ENCODE peak calls at places on chromosomes 16 and 17, in four cellular contexts. O is GM23338, F is endothelial cell of umbilical vein, Y is H1. L is an unnamed sample.
A peak's percentile ranks its signal among the peaks of the same experiment; 100 is the strongest.

GRCh38 chr16:21233521-21234150 is at the start of gene ANKS4B:
- DNase-seq in O (no peak), F (no peak), Y (peak; percentile 10), L (no peak)

GRCh38 chr17:20916383-20916782 is 126.4 kb downstream of the USP22 start:
- DNase-seq in O (no peak), F (no peak), Y (no peak), L (no peak)

GRCh38 chr17:46976626-46977270 is 2.3 kb downstream of the RPRML start:
- DNase-seq in O (peak; percentile 45), F (no peak), Y (no peak), L (no peak)

GRCh38 chr17:1122681-1123396 is 56.9 kb downstream of the ABR start:
- DNase-seq in O (peak; percentile 87), F (peak; percentile 89), Y (peak; percentile 98), L (peak; percentile 42)

GRCh38 chr17:15341385-15341849 is at the start of gene TEKT3:
- DNase-seq in O (peak; percentile 97), F (peak; percentile 57), Y (peak; percentile 94), L (no peak)

GRCh38 chr17:17818088-17818526 is 18.7 kb downstream of the SREBF1 start:
- DNase-seq in O (peak; percentile 70), F (no peak), Y (no peak), L (no peak)

GRCh38 chr17:43983515-43984411 is 20.7 kb upstream of the NAGS start:
- DNase-seq in O (peak; percentile 80), F (no peak), Y (peak; percentile 82), L (no peak)

GRCh38 chr16:30369091-30369937 is 980 bp downstream of the TBC1D10B start:
- DNase-seq in O (peak; percentile 29), F (peak; percentile 31), Y (peak; percentile 58), L (no peak)

GRCh38 chr17:48547839-48548686 is 3.2 kb upstream of the HOXB2 start:
- DNase-seq in O (peak; percentile 66), F (peak; percentile 73), Y (no peak), L (no peak)

GRCh38 chr17:28938552-28938951 is 12.8 kb downstream of the PHF12 start:
- DNase-seq in O (no peak), F (no peak), Y (no peak), L (no peak)

GRCh38 chr16:20301840-20302239 is 25.5 kb downstream of the GP2 start:
- DNase-seq in O (peak; percentile 28), F (no peak), Y (no peak), L (no peak)

GRCh38 chr16:55678061-55678935 is 22.5 kb downstream of the SLC6A2 start:
- DNase-seq in O (no peak), F (no peak), Y (no peak), L (no peak)

GRCh38 chr16:84360170-84360569 is 8.2 kb upstream of the ATP2C2 start:
- DNase-seq in O (no peak), F (no peak), Y (no peak), L (no peak)

GRCh38 chr17:30116345-30116660 is 313 bp upstream of the NSRP1 start:
- DNase-seq in O (no peak), F (no peak), Y (no peak), L (no peak)

GRCh38 chr16:9633844-9634243 is 542.4 kb downstream of the HAPSTR1 start:
- DNase-seq in O (no peak), F (no peak), Y (no peak), L (no peak)

GRCh38 chr16:21656795-21657768 is 4.7 kb upstream of the IGSF6 start:
- DNase-seq in O (peak; percentile 81), F (peak; percentile 63), Y (no peak), L (peak; percentile 6)

GRCh38 chr17:40350410-40351184 is 13.9 kb downstream of the GJD3 start:
- DNase-seq in O (peak; percentile 72), F (no peak), Y (no peak), L (no peak)

GRCh38 chr17:81338301-81339179 is 43.4 kb upstream of the SLC38A10 start:
- DNase-seq in O (no peak), F (no peak), Y (peak; percentile 47), L (no peak)

GRCh38 chr16:27698266-27698665 is 148.3 kb downstream of the KATNIP start:
- DNase-seq in O (peak; percentile 92), F (no peak), Y (peak; percentile 95), L (no peak)
- TF ChIP-seq CTCF in O (peak; percentile 94), F (peak; percentile 62), Y (peak; percentile 97), L (peak; percentile 44)

GRCh38 chr16:22732959-22733358 is 81.0 kb upstream of the HS3ST2 start:
- DNase-seq in O (no peak), F (no peak), Y (no peak), L (no peak)

GRCh38 chr16:22732315-22732840 is 81.6 kb upstream of the HS3ST2 start:
- DNase-seq in O (no peak), F (no peak), Y (no peak), L (no peak)

GRCh38 chr16:22726868-22727267 is 87.1 kb upstream of the HS3ST2 start:
- DNase-seq in O (no peak), F (no peak), Y (no peak), L (no peak)

GRCh38 chr16:22727285-22728166 is 86.4 kb upstream of the HS3ST2 start:
- DNase-seq in O (no peak), F (no peak), Y (no peak), L (no peak)

GRCh38 chr16:22728167-22728836 is 85.7 kb upstream of the HS3ST2 start:
- DNase-seq in O (no peak), F (peak; percentile 26), Y (no peak), L (no peak)
- TF ChIP-seq POLR2AphosphoS5 in O (no peak), F (no peak), Y (no peak), L (no peak)

GRCh38 chr17:75720656-75721462 is at the start of gene ITGB4:
- DNase-seq in O (peak; percentile 93), F (peak; percentile 30), Y (peak; percentile 84), L (peak; percentile 72)
- TF ChIP-seq EZH2 in O (no peak), F (peak; percentile 63), Y (no peak), L (no peak)

GRCh38 chr16:46607529-46607928 is 13.7 kb downstream of the SHCBP1 start:
- DNase-seq in O (peak; percentile 26), F (peak; percentile 61), Y (no peak), L (peak; percentile 46)

DNA sequence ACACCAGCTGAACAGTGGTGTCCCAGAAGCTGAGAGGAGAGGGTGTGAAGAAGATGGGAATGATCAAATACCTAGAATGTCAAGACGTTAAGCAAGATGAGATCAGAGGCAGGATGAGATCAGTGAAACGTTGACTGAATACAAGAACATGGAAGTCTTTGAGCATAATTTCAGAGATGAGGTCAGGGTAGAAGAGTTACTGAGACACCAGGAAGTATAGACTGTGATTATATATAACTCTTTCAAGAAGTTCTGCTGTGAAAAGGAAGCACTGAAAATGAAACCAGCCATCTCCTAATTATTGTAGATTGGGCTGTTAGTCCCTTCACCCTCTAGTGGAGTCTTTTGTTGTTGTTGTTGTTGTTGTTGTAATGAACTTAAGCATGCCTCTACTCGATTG is 9.1 kb downstream of the SHCBP1 start:
- DNase-seq in O (no peak), F (no peak), Y (no peak), L (no peak)
- TF ChIP-seq CTCF in O (no peak), F (no peak), Y (no peak), L (no peak)

DNA sequence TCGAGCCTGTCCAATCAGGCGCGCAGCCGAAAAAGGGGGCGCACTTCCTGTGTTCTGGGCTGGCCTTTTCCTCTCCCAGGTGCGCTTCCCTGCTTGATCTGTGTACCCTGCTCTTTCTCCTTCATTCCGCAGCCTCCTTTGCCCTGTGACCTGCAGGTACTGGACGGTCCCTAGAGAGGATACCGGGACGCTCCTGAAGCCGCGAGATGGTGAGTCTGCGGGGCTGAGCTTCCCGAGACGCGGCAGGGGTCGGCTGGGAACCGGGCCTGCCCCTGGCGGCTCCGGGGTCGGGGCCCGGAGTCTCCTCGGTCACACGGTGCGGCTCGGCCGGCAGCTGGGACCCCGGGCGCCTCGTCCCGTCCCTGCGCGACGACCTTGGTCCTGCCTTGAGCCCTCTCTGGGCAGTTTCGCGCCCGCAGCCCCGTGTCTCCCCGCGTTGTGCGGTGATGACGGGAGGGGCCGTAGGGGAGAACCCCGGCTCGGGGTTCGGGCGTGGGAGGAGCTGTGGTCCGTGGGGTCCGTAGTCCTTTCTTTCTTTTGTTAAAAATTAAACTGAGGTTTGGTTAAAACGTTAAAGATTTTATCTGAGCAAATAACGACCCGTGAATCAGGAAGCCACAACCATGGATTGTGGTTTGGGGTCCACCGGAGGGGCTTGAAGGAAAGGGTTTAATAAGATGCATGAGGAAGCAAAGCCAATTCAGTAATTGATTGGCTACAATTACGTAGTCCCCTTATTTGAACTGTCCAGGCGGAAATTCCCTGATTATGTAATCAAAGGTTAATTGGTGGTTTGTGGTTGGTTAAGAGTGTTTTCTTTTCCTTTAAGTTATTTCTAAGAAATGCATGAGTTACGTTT is 172.8 kb upstream of the ZNF267 start:
- DNase-seq in O (peak; percentile 97), F (no peak), Y (peak; percentile 93), L (no peak)
- TF ChIP-seq POLR2AphosphoS5 in O (peak; percentile 76), F (no peak), Y (peak; percentile 71), L (peak; percentile 81)

GRCh38 chr17:74430706-74431567 is 951 bp upstream of the GPRC5C start:
- DNase-seq in O (peak; percentile 80), F (no peak), Y (peak; percentile 78), L (peak; percentile 40)
- TF ChIP-seq EZH2 in O (peak; percentile 48), F (peak; percentile 66), Y (peak; percentile 47), L (no peak)